ENCODE peak calls at places on chromosomes 16 and 17, in ten cellular contexts. S is upper lobe of left lung, B is stomach, L is HCT116, F is breast epithelium, E is K562, T is transverse colon, Q is endothelial cell of umbilical vein, M is GM12878, H is esophagus muscularis mucosa. V is an unnamed sample.

GRCh38 chr16:61812251-61812650 is 224.0 kb downstream of the CDH8 start:
- DNase-seq in T (no peak), E (no peak), H (no peak), M (no peak), S (no peak), Q (no peak), B (no peak), F (no peak), L (no peak), V (no peak)

GRCh38 chr17:39921323-39921722 is 2.9 kb upstream of the GSDMB start:
- DNase-seq in F (no peak), T (no peak), B (no peak), L (no peak), E (no peak), M (no peak), H (no peak), Q (no peak), S (no peak), V (no peak)

GRCh38 chr17:21452377-21453143 is 76.4 kb downstream of the KCNJ12 start:
- DNase-seq in F (peak), M (no peak), B (peak), H (no peak), L (peak), E (peak), Q (peak), T (peak), S (peak), V (peak)

GRCh38 chr16:83606486-83607030 is 201.2 kb upstream of the HSBP1 start:
- DNase-seq in M (no peak), S (no peak), F (no peak), H (peak), E (peak), L (peak), T (no peak), Q (no peak), B (no peak), V (no peak)

GRCh38 chr16:12455287-12455798 is 348.3 kb downstream of the CPPED1 start:
- DNase-seq in E (peak), T (peak), Q (peak), S (peak), L (peak), F (no peak), B (peak), H (no peak), M (no peak), V (peak)

GRCh38 chr16:48041861-48042435 is 113.8 kb downstream of the ABCC12 start:
- DNase-seq in T (no peak), F (no peak), S (no peak), E (peak), M (no peak), Q (no peak), L (peak), H (no peak), B (no peak), V (no peak)

GRCh38 chr17:74454197-74455024 is 12.0 kb upstream of the CD300A start:
- DNase-seq in E (peak), Q (peak), M (no peak), F (no peak), B (no peak), H (peak), L (peak), T (peak), S (peak), V (peak)

GRCh38 chr16:81971853-81972252 is 39.4 kb downstream of the SDR42E1 start:
- DNase-seq in Q (no peak), H (no peak), E (no peak), L (no peak), B (no peak), F (no peak), T (no peak), M (no peak), S (no peak), V (no peak)

GRCh38 chr16:47037396-47037745 is 63.9 kb upstream of the DNAJA2 start:
- DNase-seq in L (no peak), S (no peak), F (no peak), T (peak), H (no peak), E (peak), M (no peak), Q (no peak), B (peak), V (no peak)

GRCh38 chr17:10127819-10128375 is 70.5 kb downstream of the GAS7 start:
- DNase-seq in M (no peak), L (no peak), B (peak), S (peak), E (no peak), H (no peak), Q (no peak), T (peak), F (peak), V (peak)

GRCh38 chr17:55086635-55087058 is 118.1 kb downstream of the STXBP4 start:
- DNase-seq in M (no peak), T (no peak), L (peak), E (peak), B (no peak), F (no peak), H (no peak), S (no peak), Q (peak), V (no peak)

GRCh38 chr16:88785106-88785924 is at the start of gene PIEZO1:
- DNase-seq in L (no peak), H (no peak), E (peak), T (peak), B (peak), M (no peak), Q (peak), F (no peak), S (peak), V (peak)

DNA sequence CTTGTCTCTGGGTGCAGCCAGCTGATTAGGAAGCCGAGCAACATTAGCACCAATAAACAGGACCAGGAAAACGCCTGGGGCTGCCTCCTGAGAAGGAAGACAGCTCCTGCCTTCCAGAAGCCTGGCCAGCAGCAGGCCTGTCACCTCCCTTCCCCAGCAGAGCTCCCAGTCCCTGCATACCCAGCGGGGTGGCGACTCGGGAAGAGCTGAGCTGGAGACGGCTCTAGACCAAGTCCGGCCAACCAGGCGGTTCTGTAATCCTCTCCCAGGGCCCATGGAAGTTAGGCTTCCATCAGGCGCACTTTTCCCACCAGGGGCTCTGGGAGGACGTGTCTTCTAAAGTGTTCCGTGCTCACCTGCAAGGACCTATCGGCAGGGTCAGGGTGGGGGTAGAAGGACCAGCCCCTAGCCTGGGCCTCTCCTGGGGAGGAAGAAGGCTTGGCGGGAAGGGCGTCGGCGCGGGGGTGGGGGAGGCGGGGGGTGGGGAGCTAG is 12.0 kb upstream of the CLUH start:
- DNase-seq in L (no peak), S (no peak), F (no peak), H (no peak), B (no peak), Q (no peak), E (no peak), M (no peak), T (peak), V (no peak)
- H3K27ac ChIP-seq in L (peak), S (peak), F (peak), H (peak), B (no peak), Q (no peak), E (no peak), M (no peak), T (peak), V (no peak)

DNA sequence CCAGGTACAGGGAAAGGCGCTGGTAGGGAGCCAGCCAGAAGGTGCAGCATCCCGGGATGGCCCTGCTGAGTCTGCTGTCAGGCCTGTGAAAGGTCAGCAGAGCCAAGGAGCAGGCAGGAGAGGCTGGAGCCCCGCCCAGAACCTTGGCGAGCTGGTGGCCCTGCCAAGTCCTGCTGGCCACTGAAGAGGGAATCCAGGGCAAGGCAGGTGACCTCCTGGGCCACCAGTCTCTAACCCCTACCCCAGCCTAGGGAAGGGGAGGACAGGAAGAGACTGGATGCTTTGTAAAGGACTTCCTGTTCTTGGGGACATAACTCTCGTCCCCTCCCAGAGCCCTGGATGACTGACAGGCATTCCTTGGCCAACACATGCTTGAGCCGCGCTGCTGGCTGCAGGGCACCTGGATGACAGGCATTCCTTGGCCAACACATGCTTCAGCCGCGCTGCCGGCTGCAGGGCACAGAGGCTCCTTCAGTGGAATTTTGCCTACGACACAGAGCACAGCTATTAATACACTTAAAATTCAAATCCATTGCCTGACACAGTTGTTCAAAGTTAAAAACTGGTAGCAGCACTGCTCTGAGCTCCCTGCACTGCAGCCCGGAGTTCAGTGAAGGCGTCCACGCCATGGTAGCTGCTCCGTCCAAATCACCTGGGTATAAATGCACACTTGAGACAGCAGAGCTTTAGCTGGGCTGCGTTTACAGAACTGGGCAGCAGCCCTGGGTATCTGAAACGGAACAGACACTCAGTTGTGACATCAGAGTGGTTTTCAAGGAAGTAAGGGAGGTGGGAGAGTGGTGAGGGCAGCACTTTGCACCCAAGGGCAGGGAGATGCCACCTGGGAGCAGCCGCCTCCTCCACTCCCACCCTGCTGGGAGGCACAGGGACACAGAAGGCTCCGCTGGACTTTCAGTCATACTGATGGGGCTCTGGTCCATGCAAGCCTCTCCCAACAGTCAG is 2.0 kb upstream of the BRICD5 start:
- DNase-seq in B (peak), L (no peak), E (peak), F (peak), Q (no peak), M (no peak), T (no peak), S (peak), H (no peak), V (no peak)
- TF ChIP-seq POLR2A in B (no peak), L (peak), E (peak), F (no peak), Q (peak), M (peak), T (no peak), S (no peak), H (peak), V (no peak)

GRCh38 chr17:336110-337021 is 16.2 kb downstream of the RPH3AL start:
- DNase-seq in Q (peak), H (no peak), M (no peak), S (peak), F (no peak), B (peak), E (no peak), L (no peak), T (peak), V (peak)
- TF ChIP-seq POLR2AphosphoS5 in Q (no peak), H (no peak), M (no peak), S (no peak), F (no peak), B (no peak), E (no peak), L (no peak), T (no peak), V (peak)

GRCh38 chr17:69042308-69042707 is 18.4 kb downstream of the ABCA9 start:
- DNase-seq in E (no peak), L (no peak), F (no peak), B (no peak), T (no peak), Q (no peak), M (no peak), S (no peak), H (no peak), V (no peak)
- H3K27ac ChIP-seq in E (no peak), L (no peak), F (no peak), B (no peak), T (peak), Q (no peak), M (no peak), S (no peak), H (no peak), V (no peak)

DNA sequence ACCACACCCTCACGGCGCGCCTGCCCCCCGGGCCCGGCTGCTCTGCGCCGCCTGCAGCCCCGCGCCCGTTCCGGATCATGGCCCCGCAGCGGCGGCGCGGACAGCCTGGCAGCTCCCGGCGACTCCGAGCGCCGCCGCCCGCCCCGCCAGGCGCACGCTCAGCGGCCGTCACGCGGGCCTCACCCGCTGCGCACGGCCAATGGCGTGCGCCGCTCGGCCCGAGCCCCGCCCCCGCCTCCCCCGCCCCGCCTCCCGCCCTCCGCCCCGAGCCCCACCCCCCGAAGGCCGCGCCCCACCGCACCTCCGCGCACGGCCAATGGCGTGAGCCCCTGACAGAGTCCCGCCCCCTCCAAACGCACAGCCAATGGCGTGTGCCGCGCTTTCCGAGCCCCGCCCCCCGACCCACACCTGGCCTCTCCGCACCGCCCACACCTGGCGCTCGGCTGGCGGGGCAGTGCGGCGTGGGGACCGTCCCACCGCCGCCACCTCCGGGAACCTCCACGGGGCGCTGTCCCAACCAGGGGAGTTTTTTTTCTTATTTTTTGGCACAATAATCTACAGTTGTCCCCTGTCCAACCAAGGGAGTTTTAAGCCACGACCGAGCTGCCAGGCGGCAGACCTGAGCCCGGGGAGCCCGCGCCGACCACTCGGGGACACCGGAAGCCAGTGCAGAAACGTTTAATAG is at the start of gene PCYT2:
- DNase-seq in L (peak), F (peak), E (peak), B (peak), Q (peak), S (peak), H (peak), T (peak), M (peak), V (peak)
- TF ChIP-seq POLR2A in L (no peak), F (no peak), E (peak), B (no peak), Q (peak), S (no peak), H (no peak), T (no peak), M (peak), V (no peak)

DNA sequence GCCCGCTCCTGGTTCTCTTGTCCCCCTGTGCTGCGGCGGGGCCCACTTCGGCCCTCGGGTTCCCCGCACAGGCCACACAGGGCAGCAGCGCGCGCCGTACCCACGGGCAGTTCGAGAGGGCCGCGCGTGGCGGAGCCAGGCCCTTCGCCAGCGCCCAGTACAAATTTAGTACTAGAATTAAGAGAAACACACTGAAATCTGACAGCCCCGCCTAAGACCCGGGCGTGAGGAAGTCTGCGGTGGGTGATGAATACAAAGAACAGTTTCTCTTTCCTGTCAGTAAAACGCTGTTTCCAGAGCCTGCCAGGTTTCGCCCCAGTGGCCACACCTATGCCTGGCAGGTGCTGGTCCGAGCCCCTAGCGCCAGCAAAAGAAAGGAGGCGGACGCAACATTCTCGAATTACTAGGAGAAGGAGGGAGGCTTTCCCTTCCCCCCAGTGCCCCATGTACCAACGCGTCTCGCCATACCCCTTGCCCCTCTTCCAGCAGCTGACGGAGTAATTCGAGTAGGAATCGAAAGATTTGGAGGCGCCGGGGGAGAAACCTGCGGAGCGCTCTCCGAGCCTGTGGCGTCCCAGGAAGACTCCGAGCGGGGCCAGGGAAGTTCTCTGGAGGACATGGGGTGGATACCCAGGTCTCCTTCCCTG is 591 bp upstream of the SLFN5 start:
- DNase-seq in H (no peak), F (peak), B (peak), Q (peak), M (no peak), E (no peak), S (peak), L (peak), T (peak), V (peak)
- TF ChIP-seq POLR2AphosphoS5 in H (peak), F (no peak), B (peak), Q (no peak), M (no peak), E (no peak), S (no peak), L (no peak), T (peak), V (peak)

DNA sequence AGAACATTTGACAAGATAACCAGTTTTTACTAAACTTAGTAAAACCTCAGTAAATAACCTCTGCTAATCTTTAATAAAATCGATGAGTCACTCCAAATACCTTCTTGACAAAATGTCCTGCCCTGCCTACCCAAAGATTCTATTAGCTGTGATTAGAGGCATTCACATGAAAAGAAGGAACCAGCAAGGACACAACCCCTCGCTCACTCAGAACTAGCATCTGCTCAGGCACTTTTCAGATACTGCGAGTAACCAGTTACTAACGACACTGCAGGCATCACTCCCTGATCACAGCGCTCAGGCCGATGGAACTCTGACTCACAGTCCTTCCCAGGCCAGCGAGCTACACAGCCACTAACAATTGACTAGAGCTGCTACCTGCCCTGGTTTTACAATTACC is 24.3 kb downstream of the PELP1 start:
- DNase-seq in M (no peak), Q (peak), L (peak), H (no peak), B (no peak), E (no peak), F (no peak), S (no peak), T (no peak), V (no peak)
- H3K27ac ChIP-seq in M (no peak), Q (peak), L (peak), H (no peak), B (no peak), E (no peak), F (peak), S (no peak), T (no peak), V (no peak)

GRCh38 chr17:81821603-81822311 is 11.3 kb downstream of the MCRIP1 start:
- DNase-seq in T (peak), F (peak), H (no peak), L (peak), M (no peak), B (peak), S (peak), Q (peak), E (peak), V (peak)
- TF ChIP-seq POLR2A in T (peak), F (no peak), H (no peak), L (no peak), M (peak), B (no peak), S (no peak), Q (no peak), E (peak), V (no peak)

GRCh38 chr17:79607941-79608728 is 2.7 kb downstream of the RBFOX3 start:
- DNase-seq in L (peak), H (no peak), T (peak), F (no peak), S (no peak), B (no peak), E (peak), Q (peak), M (no peak), V (no peak)
- TF ChIP-seq POLR2AphosphoS5 in L (no peak), H (peak), T (no peak), F (no peak), S (no peak), B (no peak), E (no peak), Q (no peak), M (no peak), V (no peak)

DNA sequence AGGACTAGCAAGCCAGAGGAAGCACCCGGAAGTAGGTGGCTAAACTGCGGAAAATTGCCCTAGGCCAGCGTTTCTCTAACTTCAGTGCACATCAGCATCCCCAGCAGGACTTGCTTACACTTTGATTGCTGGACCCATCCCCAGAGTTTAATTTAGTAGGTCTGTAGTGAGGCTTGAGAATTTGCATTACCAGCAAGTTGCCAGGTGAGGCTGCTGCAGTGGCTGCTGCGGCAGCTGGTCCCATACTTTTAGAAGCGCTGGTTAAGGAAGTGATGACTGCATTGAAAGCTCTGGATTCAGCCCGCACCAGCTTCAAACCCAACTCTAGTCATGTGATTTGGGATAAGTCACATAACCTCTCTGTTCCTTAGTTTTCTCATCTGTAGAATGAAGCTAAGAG is 4.2 kb downstream of the EEF2K start:
- DNase-seq in Q (no peak), F (no peak), H (no peak), E (no peak), B (no peak), M (no peak), L (no peak), T (no peak), S (no peak), V (no peak)
- H3K27ac ChIP-seq in Q (no peak), F (peak), H (no peak), E (no peak), B (no peak), M (no peak), L (no peak), T (peak), S (no peak), V (no peak)